ENCODE peak calls at places on chromosomes 5 and 9, in five cellular contexts. I is CD8-positive, alpha-beta T cell; X is breast epithelium; P is colonic mucosa; R is brain microvascular endothelial cell. S is an unnamed sample. For H3K36me3, the result is how much of the 10 kb centered on the place peaks cover.

GRCh38 chr5:167352801-167353200 is 938.6 kb upstream of the WWC1 start:
- DNase-seq in I (no peak), X (no peak), P (no peak), R (no peak), S (no peak)

GRCh38 chr5:127838661-127839060 is 135.5 kb downstream of the CCDC192 start:
- DNase-seq in I (no peak), X (no peak), P (peak), R (peak), S (no peak)

GRCh38 chr5:76641514-76642120 is 18.4 kb upstream of the F2RL2 start:
- DNase-seq in I (peak), X (no peak), P (peak), R (peak), S (peak)

GRCh38 chr9:28086881-28087280 is 513.6 kb upstream of the C9orf72 start:
- DNase-seq in I (no peak), X (no peak), P (no peak), R (no peak), S (no peak)

GRCh38 chr9:131262327-131263032 is 13.8 kb downstream of the FAM78A start:
- DNase-seq in I (no peak), X (no peak), P (no peak), R (no peak), S (no peak)

GRCh38 chr5:86806206-86806605 is 188.5 kb downstream of the COX7C start:
- DNase-seq in I (no peak), X (no peak), P (no peak), R (no peak), S (no peak)

GRCh38 chr5:172944741-172945140 is 14.5 kb upstream of the RPL26L1 start:
- DNase-seq in I (no peak), X (no peak), P (no peak), R (no peak), S (no peak)

GRCh38 chr9:110028281-110029075 is 179.5 kb downstream of the C9orf152 start:
- DNase-seq in I (no peak), X (no peak), P (no peak), R (no peak), S (no peak)

GRCh38 chr9:69981686-69982450 is 61.8 kb upstream of the MAMDC2 start:
- DNase-seq in I (no peak), X (no peak), P (no peak), R (peak), S (no peak)

GRCh38 chr5:136020383-136021015 is 8.3 kb upstream of the TGFBI start:
- DNase-seq in I (no peak), X (no peak), P (no peak), R (peak), S (no peak)

GRCh38 chr9:18768951-18769622 is 263.9 kb downstream of the SAXO1 start:
- DNase-seq in I (no peak), X (no peak), P (no peak), R (no peak), S (no peak)

GRCh38 chr9:90095682-90096081 is 490.9 kb downstream of the GADD45G start:
- DNase-seq in I (no peak), X (no peak), P (no peak), R (no peak), S (no peak)

GRCh38 chr9:107208121-107208520 is 75.0 kb upstream of the RAD23B start:
- DNase-seq in I (no peak), X (no peak), P (no peak), R (peak), S (no peak)

GRCh38 chr9:130266236-130267098 is 907 bp downstream of the HMCN2 start:
- DNase-seq in I (no peak), X (peak), P (no peak), R (no peak), S (no peak)

GRCh38 chr9:77802512-77803293 is 154.6 kb upstream of the GNA14 start:
- DNase-seq in I (no peak), X (no peak), P (no peak), R (no peak), S (no peak)
- H3K36me3 ChIP-seq in I (under half), X (under half), P (under half), R (under half), S (under half)

GRCh38 chr9:133767625-133768024 is 29.5 kb upstream of the SARDH start:
- DNase-seq in I (no peak), X (peak), P (no peak), R (no peak), S (no peak)

GRCh38 chr9:133768371-133768858 is 30.3 kb upstream of the SARDH start:
- DNase-seq in I (no peak), X (no peak), P (no peak), R (no peak), S (no peak)

GRCh38 chr9:133768859-133769510 is 30.8 kb upstream of the SARDH start:
- DNase-seq in I (no peak), X (peak), P (no peak), R (no peak), S (no peak)

GRCh38 chr9:133769511-133770075 is 31.4 kb upstream of the SARDH start:
- DNase-seq in I (no peak), X (peak), P (peak), R (no peak), S (no peak)

DNA sequence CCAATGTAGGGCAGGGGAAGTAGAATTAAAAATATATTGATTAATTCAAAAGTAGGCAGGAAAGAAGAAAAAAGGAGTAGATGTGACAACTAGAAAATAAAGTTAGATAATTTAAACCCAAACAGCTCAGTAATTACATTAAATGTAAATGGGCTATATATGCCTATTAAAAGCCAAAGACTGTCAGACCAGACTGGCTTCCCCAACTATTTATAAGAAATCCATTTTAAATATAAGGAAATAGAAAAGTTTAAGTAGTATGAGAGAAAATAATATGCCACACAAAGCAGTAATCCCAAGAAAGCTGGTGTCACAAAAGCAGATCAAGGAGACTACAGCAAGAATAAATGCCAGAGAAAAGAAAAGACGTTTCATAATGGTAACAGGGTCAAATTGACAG is 28.9 kb upstream of the SARDH start:
- DNase-seq in I (no peak), X (no peak), P (no peak), R (no peak), S (no peak)
- H3K36me3 ChIP-seq in I (under half), X (under half), P (under half), R (under half), S (under half)

DNA sequence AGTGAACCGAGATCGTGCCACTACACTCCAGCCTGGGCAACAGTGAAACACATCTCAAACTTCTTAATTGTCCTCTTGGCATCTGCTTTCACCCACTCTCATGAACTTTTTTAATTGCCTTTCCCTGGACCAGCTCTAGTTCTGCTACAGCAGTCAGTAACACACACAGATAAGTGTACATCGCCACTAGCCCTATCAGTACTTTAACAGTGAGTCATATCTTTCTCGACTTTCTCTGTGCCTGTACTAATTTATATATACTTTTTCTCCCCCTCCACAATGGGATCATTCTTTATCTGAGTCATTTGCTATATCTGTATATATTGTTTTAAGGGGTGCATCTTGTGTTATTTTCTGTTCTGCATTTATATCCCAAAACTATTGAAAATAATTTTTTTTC is 6.7 kb downstream of the CDC37L1 start:
- DNase-seq in I (no peak), X (no peak), P (no peak), R (no peak), S (no peak)
- H3K36me3 ChIP-seq in I (under half), X (under half), P (under half), R (under half), S (under half)

GRCh38 chr5:65451436-65451835 is 30.3 kb downstream of the ADAMTS6 start:
- DNase-seq in I (no peak), X (no peak), P (no peak), R (no peak), S (no peak)
- H3K36me3 ChIP-seq in I (under half), X (under half), P (under half), R (under half), S (under half)

DNA sequence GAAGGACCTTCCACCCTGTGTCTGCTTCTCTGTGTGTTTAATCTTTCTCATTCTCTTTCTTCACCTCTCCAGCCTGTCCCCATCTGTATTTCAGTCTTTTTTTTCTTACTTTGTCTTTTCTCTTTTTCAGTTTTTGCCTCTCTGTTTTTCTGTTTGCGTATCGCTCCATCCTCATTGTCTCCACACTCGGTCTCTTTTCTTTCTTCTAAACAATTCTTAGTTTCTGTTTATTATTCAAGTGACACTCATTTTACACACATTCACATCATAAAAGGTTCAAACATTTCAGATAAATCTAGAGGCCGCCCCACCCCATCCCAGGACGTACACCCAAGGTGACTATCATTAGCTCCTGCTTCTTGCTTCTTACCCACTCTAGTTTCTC is 9.8 kb downstream of the LHX2 start:
- DNase-seq in I (no peak), X (no peak), P (no peak), R (no peak), S (no peak)
- H3K36me3 ChIP-seq in I (under half), X (under half), P (under half), R (under half), S (under half)

GRCh38 chr5:83831834-83832233 is 111.2 kb upstream of the HAPLN1 start:
- DNase-seq in I (no peak), X (no peak), P (no peak), R (no peak), S (no peak)

GRCh38 chr5:83827111-83827541 is 106.5 kb upstream of the HAPLN1 start:
- DNase-seq in I (no peak), X (no peak), P (no peak), R (peak), S (no peak)
- H3K36me3 ChIP-seq in I (under half), X (under half), P (under half), R (under half), S (under half)

DNA sequence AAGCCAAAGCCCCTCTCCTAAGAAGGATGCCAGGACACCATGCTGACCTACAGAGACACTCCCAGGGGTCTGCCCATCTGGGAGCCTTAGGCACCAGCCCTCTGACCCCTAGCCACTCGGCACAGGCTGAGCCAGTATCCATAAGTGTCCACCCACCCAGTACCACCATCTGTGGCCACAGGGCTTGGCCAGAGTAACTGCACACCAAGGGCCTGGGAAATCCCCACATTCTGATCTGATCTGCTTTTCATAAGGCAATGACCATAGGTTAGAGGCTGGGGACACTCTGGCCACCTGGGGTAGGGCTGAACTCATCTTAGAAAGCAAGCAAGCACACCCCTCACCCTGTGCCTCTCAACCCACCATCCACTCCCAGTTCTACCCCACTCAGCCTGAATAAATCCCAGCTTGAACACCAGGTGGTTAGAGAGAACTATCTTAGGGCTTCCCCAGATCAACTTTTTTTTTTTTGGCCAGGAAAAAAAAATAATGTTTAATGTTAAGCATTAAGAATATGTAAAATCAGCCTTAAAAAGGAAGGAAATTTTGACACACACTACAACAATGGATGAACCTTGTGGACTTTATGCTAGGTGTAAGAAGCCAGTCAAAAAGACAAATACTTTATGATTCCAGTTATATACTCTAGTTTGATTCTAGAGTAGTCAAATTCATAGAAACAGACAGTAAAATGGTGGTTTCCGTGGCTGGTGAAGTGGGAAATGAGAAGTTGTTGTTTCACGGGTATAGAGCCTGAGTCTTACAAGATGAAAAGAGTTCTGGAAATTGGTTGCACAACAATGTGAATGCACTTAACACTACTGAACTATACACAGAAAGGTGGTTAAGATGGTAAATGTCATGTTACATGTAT is 6.2 kb downstream of the GNPDA1 start:
- DNase-seq in I (no peak), X (no peak), P (no peak), R (no peak), S (no peak)
- H3K36me3 ChIP-seq in I (under half), X (under half), P (under half), R (under half), S (under half)

DNA sequence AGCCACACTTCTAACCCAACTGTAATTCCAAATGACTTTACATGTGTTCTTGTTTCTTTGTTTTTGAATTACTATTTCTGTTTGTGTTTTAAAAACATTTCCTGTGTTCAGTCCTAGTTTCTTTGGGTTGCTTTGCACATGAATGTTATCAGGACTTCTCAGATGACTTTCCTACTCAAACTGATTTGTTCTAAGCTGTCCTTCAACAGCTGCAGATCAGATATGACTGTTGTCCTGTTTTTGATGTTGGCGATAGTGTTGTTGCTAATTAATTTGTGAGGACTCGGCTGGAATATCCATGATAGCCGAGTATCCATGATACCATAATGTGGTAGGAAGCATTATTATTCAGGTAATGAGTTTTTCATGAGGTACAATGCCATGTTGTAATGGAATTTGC is 98.6 kb downstream of the CHSY3 start:
- DNase-seq in I (no peak), X (no peak), P (no peak), R (no peak), S (no peak)
- H3K36me3 ChIP-seq in I (under half), X (under half), P (under half), R (under half), S (under half)

S was measured in effector memory CD4-positive, alpha-beta T cell.